ENCODE peak calls at places on chromosomes 1 and 21, in four cellular contexts. One of them, this sample, is unnamed.

GRCh38 chr1:147837129-147837776 is 65.3 kb upstream of the GJA8 start:
- DNase-seq in heart right ventricle: no peak
- DNase-seq in CD4-positive, alpha-beta memory T cell: no peak
- DNase-seq in naive thymus-derived CD4-positive, alpha-beta T cell: no peak
- DNase-seq in this sample: no peak

GRCh38 chr1:3975903-3976630 is 76.0 kb upstream of the C1orf174 start:
- DNase-seq in heart right ventricle: no peak
- DNase-seq in CD4-positive, alpha-beta memory T cell: no peak
- DNase-seq in naive thymus-derived CD4-positive, alpha-beta T cell: no peak
- DNase-seq in this sample: peak; percentile 54

GRCh38 chr1:107432108-107432507 is 291.3 kb downstream of the NTNG1 start:
- DNase-seq in heart right ventricle: no peak
- DNase-seq in CD4-positive, alpha-beta memory T cell: no peak
- DNase-seq in naive thymus-derived CD4-positive, alpha-beta T cell: no peak
- DNase-seq in this sample: no peak

GRCh38 chr1:17569200-17570139 is 30.0 kb downstream of the ARHGEF10L start:
- DNase-seq in heart right ventricle: peak; percentile 89
- DNase-seq in CD4-positive, alpha-beta memory T cell: no peak
- DNase-seq in naive thymus-derived CD4-positive, alpha-beta T cell: no peak
- DNase-seq in this sample: peak; percentile 96

GRCh38 chr1:86421601-86422280 is 2.2 kb upstream of the CLCA2 start:
- DNase-seq in heart right ventricle: no peak
- DNase-seq in CD4-positive, alpha-beta memory T cell: no peak
- DNase-seq in naive thymus-derived CD4-positive, alpha-beta T cell: no peak
- DNase-seq in this sample: no peak

GRCh38 chr1:241972703-241973375 is 15.3 kb downstream of the BECN2 start:
- DNase-seq in heart right ventricle: no peak
- DNase-seq in CD4-positive, alpha-beta memory T cell: no peak
- DNase-seq in naive thymus-derived CD4-positive, alpha-beta T cell: no peak
- DNase-seq in this sample: no peak

GRCh38 chr21:32483293-32483595 is 70.7 kb downstream of the EVA1C start:
- DNase-seq in heart right ventricle: no peak
- DNase-seq in CD4-positive, alpha-beta memory T cell: no peak
- DNase-seq in naive thymus-derived CD4-positive, alpha-beta T cell: no peak
- DNase-seq in this sample: no peak

GRCh38 chr1:207811920-207812720 is 60.3 kb downstream of the CD46 start:
- DNase-seq in heart right ventricle: peak; percentile 69
- DNase-seq in CD4-positive, alpha-beta memory T cell: no peak
- DNase-seq in naive thymus-derived CD4-positive, alpha-beta T cell: no peak
- DNase-seq in this sample: peak; percentile 81

DNA sequence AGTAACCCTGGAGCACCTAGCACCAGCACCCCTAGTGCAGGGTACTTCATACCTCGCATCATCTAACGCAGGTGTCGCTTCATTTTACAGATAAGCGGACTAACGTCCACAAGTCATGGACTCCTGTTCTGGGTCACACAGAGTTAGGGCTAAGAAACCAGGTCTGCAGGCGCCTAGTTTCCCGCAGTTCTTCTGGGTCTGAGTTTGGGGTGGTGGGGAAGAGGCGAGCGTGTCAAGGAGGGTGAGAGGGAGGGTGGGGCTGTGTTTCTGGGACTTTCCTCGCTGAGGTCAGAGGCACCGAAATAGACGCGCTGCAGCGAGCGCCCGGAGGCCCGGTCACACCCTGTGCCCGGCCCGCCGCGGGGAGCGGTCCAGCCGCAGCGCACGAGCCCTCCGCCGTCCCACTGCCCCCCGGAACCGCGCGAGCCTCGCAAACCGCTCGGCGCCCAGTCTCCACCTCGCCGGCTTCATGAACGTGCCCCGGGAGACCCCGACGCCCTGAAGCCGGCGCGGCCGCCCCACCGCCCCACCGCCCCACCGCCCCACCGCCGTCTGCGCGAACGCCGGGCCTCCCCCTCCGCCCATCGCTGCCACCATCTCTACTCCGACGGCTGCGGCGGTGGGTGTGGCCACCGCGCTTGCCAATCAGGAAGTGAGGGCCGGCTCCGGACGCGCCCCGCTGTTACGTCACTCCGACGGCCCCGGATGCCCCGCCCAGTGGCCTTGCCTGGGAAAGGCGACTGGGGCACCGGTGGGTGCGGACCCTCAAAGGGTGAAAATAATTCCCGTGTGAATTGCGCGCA is 12.3 kb downstream of the IFI6 start:
- DNase-seq in heart right ventricle: peak; percentile 93
- DNase-seq in CD4-positive, alpha-beta memory T cell: peak; percentile 92
- DNase-seq in naive thymus-derived CD4-positive, alpha-beta T cell: peak; percentile 77
- DNase-seq in this sample: peak; percentile 97
- H3K27ac ChIP-seq in heart right ventricle: peak overlapping the region; percentile 98
- H3K27ac ChIP-seq in CD4-positive, alpha-beta memory T cell: peak overlapping the region; percentile 82
- H3K27ac ChIP-seq in naive thymus-derived CD4-positive, alpha-beta T cell: peak overlapping the region; percentile 89
- H3K27ac ChIP-seq in this sample: peak overlapping the region; percentile 55

GRCh38 chr1:44417351-44418021 is 12.4 kb downstream of the RNF220 start:
- DNase-seq in heart right ventricle: no peak
- DNase-seq in CD4-positive, alpha-beta memory T cell: no peak
- DNase-seq in naive thymus-derived CD4-positive, alpha-beta T cell: no peak
- DNase-seq in this sample: no peak
- H3K27ac ChIP-seq in heart right ventricle: peak overlapping the region; percentile 47
- H3K27ac ChIP-seq in CD4-positive, alpha-beta memory T cell: no peak overlapping the region
- H3K27ac ChIP-seq in naive thymus-derived CD4-positive, alpha-beta T cell: no peak overlapping the region
- H3K27ac ChIP-seq in this sample: no peak overlapping the region

GRCh38 chr1:5750186-5751170 is 241.7 kb downstream of the NPHP4 start:
- DNase-seq in heart right ventricle: no peak
- DNase-seq in CD4-positive, alpha-beta memory T cell: no peak
- DNase-seq in naive thymus-derived CD4-positive, alpha-beta T cell: no peak
- DNase-seq in this sample: peak; percentile 59
- H3K27ac ChIP-seq in heart right ventricle: no peak overlapping the region
- H3K27ac ChIP-seq in CD4-positive, alpha-beta memory T cell: no peak overlapping the region
- H3K27ac ChIP-seq in naive thymus-derived CD4-positive, alpha-beta T cell: no peak overlapping the region
- H3K27ac ChIP-seq in this sample: no peak overlapping the region

GRCh38 chr1:40078512-40079333 is 18.3 kb downstream of the PPT1 start:
- DNase-seq in heart right ventricle: peak; percentile 44
- DNase-seq in CD4-positive, alpha-beta memory T cell: peak; percentile 41
- DNase-seq in naive thymus-derived CD4-positive, alpha-beta T cell: peak; percentile 59
- DNase-seq in this sample: no peak
- H3K27ac ChIP-seq in heart right ventricle: peak overlapping the region; percentile 46
- H3K27ac ChIP-seq in CD4-positive, alpha-beta memory T cell: no peak overlapping the region
- H3K27ac ChIP-seq in naive thymus-derived CD4-positive, alpha-beta T cell: no peak overlapping the region
- H3K27ac ChIP-seq in this sample: no peak overlapping the region

DNA sequence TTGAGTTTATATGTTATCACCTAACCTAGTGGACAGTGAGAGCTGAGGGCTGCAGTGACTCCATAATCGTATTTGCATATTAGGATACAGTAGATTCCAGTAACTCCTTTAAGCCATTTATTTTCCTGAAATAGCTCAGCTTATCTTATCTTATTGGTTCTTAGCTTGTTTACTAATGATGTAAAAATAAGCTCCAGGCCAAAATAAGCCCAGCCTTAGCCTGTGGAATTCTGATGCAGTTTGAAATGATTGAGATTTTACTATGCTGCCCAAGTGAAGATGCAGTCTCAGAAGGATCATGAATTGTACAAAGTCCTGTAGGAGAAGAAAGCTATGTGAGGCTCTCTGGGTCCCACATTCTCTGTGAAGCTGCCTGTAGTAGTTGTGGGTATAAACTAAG is 18.2 kb downstream of the ATP1A1 start:
- DNase-seq in heart right ventricle: no peak
- DNase-seq in CD4-positive, alpha-beta memory T cell: no peak
- DNase-seq in naive thymus-derived CD4-positive, alpha-beta T cell: no peak
- DNase-seq in this sample: no peak
- H3K27ac ChIP-seq in heart right ventricle: no peak overlapping the region
- H3K27ac ChIP-seq in CD4-positive, alpha-beta memory T cell: peak overlapping the region; percentile 41
- H3K27ac ChIP-seq in naive thymus-derived CD4-positive, alpha-beta T cell: peak overlapping the region; percentile 41
- H3K27ac ChIP-seq in this sample: no peak overlapping the region

DNA sequence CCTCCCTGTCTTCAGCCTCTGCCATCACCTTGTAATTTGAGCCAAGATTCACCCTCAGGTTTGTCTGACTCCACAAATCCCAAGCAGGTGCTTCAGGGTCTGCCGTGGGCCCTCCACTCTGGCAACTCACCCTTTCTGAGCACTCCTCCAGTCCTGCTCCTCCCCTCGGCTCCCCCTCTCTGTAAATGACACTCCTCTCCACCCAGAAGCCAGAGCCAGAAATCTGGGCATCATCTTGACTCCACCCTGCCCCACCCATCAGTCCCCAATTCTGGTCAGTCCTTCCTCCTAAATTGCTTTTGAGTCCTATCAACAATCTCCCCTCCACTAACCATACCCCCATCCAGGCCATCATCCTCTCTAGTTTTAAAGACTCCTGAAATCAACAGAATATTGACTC is 40.5 kb downstream of the RCSD1 start:
- DNase-seq in heart right ventricle: no peak
- DNase-seq in CD4-positive, alpha-beta memory T cell: no peak
- DNase-seq in naive thymus-derived CD4-positive, alpha-beta T cell: no peak
- DNase-seq in this sample: no peak
- H3K27ac ChIP-seq in heart right ventricle: no peak overlapping the region
- H3K27ac ChIP-seq in CD4-positive, alpha-beta memory T cell: no peak overlapping the region
- H3K27ac ChIP-seq in naive thymus-derived CD4-positive, alpha-beta T cell: no peak overlapping the region
- H3K27ac ChIP-seq in this sample: no peak overlapping the region

GRCh38 chr1:30782361-30783243 is 25.0 kb upstream of the LAPTM5 start:
- DNase-seq in heart right ventricle: peak; percentile 69
- DNase-seq in CD4-positive, alpha-beta memory T cell: peak; percentile 58
- DNase-seq in naive thymus-derived CD4-positive, alpha-beta T cell: peak; percentile 82
- DNase-seq in this sample: peak; percentile 82
- H3K27ac ChIP-seq in heart right ventricle: peak overlapping the region; percentile 76
- H3K27ac ChIP-seq in CD4-positive, alpha-beta memory T cell: no peak overlapping the region
- H3K27ac ChIP-seq in naive thymus-derived CD4-positive, alpha-beta T cell: no peak overlapping the region
- H3K27ac ChIP-seq in this sample: no peak overlapping the region

GRCh38 chr21:38930838-38931237 is 125.1 kb downstream of the ETS2 start:
- DNase-seq in heart right ventricle: no peak
- DNase-seq in CD4-positive, alpha-beta memory T cell: no peak
- DNase-seq in naive thymus-derived CD4-positive, alpha-beta T cell: no peak
- DNase-seq in this sample: no peak
- H3K27ac ChIP-seq in heart right ventricle: peak overlapping the region; percentile 85
- H3K27ac ChIP-seq in CD4-positive, alpha-beta memory T cell: no peak overlapping the region
- H3K27ac ChIP-seq in naive thymus-derived CD4-positive, alpha-beta T cell: no peak overlapping the region
- H3K27ac ChIP-seq in this sample: no peak overlapping the region

GRCh38 chr1:200273305-200273704 is 136.5 kb downstream of the ZNF281 start:
- DNase-seq in heart right ventricle: no peak
- DNase-seq in CD4-positive, alpha-beta memory T cell: no peak
- DNase-seq in naive thymus-derived CD4-positive, alpha-beta T cell: no peak
- DNase-seq in this sample: no peak

GRCh38 chr1:200272669-200273068 is 137.2 kb downstream of the ZNF281 start:
- DNase-seq in heart right ventricle: no peak
- DNase-seq in CD4-positive, alpha-beta memory T cell: no peak
- DNase-seq in naive thymus-derived CD4-positive, alpha-beta T cell: no peak
- DNase-seq in this sample: no peak

GRCh38 chr1:200275816-200276453 is 133.9 kb downstream of the ZNF281 start:
- DNase-seq in heart right ventricle: no peak
- DNase-seq in CD4-positive, alpha-beta memory T cell: no peak
- DNase-seq in naive thymus-derived CD4-positive, alpha-beta T cell: no peak
- DNase-seq in this sample: no peak

GRCh38 chr1:200274121-200274520 is 135.7 kb downstream of the ZNF281 start:
- DNase-seq in heart right ventricle: no peak
- DNase-seq in CD4-positive, alpha-beta memory T cell: no peak
- DNase-seq in naive thymus-derived CD4-positive, alpha-beta T cell: no peak
- DNase-seq in this sample: no peak

DNA sequence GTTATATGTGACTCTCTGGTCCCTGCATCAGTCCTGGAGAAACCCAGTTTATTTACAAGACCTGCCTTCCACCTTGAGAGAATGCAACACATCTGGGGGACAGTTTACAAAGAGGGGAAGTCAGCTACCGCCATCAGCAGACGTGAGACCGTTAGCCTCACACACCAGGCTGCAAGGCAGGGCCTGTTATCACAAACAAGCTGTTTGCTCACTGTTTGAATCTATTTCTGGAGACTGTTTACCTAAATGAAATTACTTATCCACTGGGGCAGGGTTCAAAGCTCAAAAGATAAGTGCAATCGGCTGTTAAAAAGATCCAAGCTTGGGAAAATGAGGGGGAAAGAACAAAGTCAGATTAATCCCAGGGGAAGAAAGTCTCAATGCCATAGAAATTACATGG is 134.4 kb downstream of the ZNF281 start:
- DNase-seq in heart right ventricle: no peak
- DNase-seq in CD4-positive, alpha-beta memory T cell: no peak
- DNase-seq in naive thymus-derived CD4-positive, alpha-beta T cell: no peak
- DNase-seq in this sample: no peak
- H3K27ac ChIP-seq in heart right ventricle: no peak overlapping the region
- H3K27ac ChIP-seq in CD4-positive, alpha-beta memory T cell: no peak overlapping the region
- H3K27ac ChIP-seq in naive thymus-derived CD4-positive, alpha-beta T cell: no peak overlapping the region
- H3K27ac ChIP-seq in this sample: no peak overlapping the region